ENCODE peak calls at places on chromosomes 2 and 18, in seven cellular contexts. One of them, this sample, is unnamed.

GRCh38 chr18:24317370-24317769 is 80.3 kb downstream of the OSBPL1A start:
- DNase-seq in breast epithelium: no peak
- DNase-seq in ovary: no peak
- DNase-seq in dorsolateral prefrontal cortex: no peak
- DNase-seq in right lobe of liver: no peak
- DNase-seq in RWPE1: no peak
- DNase-seq in astrocyte: no peak
- DNase-seq in this sample: no peak

GRCh38 chr2:62663443-62663842 is 42.1 kb upstream of the EHBP1 start:
- DNase-seq in breast epithelium: no peak
- DNase-seq in ovary: no peak
- DNase-seq in dorsolateral prefrontal cortex: no peak
- DNase-seq in right lobe of liver: no peak
- DNase-seq in RWPE1: no peak
- DNase-seq in astrocyte: peak; percentile 88
- DNase-seq in this sample: no peak

GRCh38 chr2:33275689-33276444 is 200.6 kb upstream of the RASGRP3 start:
- DNase-seq in breast epithelium: no peak
- DNase-seq in ovary: peak; percentile 70
- DNase-seq in dorsolateral prefrontal cortex: no peak
- DNase-seq in right lobe of liver: no peak
- DNase-seq in RWPE1: peak; percentile 87
- DNase-seq in astrocyte: peak; percentile 98
- DNase-seq in this sample: no peak

GRCh38 chr2:67156796-67157195 is 240.3 kb upstream of the ETAA1 start:
- DNase-seq in breast epithelium: no peak
- DNase-seq in ovary: no peak
- DNase-seq in dorsolateral prefrontal cortex: no peak
- DNase-seq in right lobe of liver: no peak
- DNase-seq in RWPE1: no peak
- DNase-seq in astrocyte: no peak
- DNase-seq in this sample: no peak

GRCh38 chr2:241007111-241007510 is 8.7 kb downstream of the SNED1 start:
- DNase-seq in breast epithelium: no peak
- DNase-seq in ovary: no peak
- DNase-seq in dorsolateral prefrontal cortex: no peak
- DNase-seq in right lobe of liver: no peak
- DNase-seq in RWPE1: no peak
- DNase-seq in astrocyte: no peak
- DNase-seq in this sample: no peak

GRCh38 chr2:196979976-196980375 is 53.5 kb upstream of the PGAP1 start:
- DNase-seq in breast epithelium: no peak
- DNase-seq in ovary: no peak
- DNase-seq in dorsolateral prefrontal cortex: no peak
- DNase-seq in right lobe of liver: no peak
- DNase-seq in RWPE1: no peak
- DNase-seq in astrocyte: no peak
- DNase-seq in this sample: no peak

GRCh38 chr2:211251016-211251415 is 694.6 kb downstream of the CPS1 start:
- DNase-seq in breast epithelium: no peak
- DNase-seq in ovary: no peak
- DNase-seq in dorsolateral prefrontal cortex: no peak
- DNase-seq in right lobe of liver: no peak
- DNase-seq in RWPE1: no peak
- DNase-seq in astrocyte: no peak
- DNase-seq in this sample: no peak

GRCh38 chr2:226579519-226579918 is 220.1 kb downstream of the IRS1 start:
- DNase-seq in breast epithelium: no peak
- DNase-seq in ovary: no peak
- DNase-seq in dorsolateral prefrontal cortex: no peak
- DNase-seq in right lobe of liver: no peak
- DNase-seq in RWPE1: no peak
- DNase-seq in astrocyte: no peak
- DNase-seq in this sample: no peak

GRCh38 chr2:199309973-199310372 is 147.8 kb downstream of the SATB2 start:
- DNase-seq in breast epithelium: no peak
- DNase-seq in ovary: no peak
- DNase-seq in dorsolateral prefrontal cortex: no peak
- DNase-seq in right lobe of liver: no peak
- DNase-seq in RWPE1: no peak
- DNase-seq in astrocyte: no peak
- DNase-seq in this sample: no peak

GRCh38 chr18:56739731-56740130 is 88.6 kb downstream of the WDR7 start:
- DNase-seq in breast epithelium: no peak
- DNase-seq in ovary: no peak
- DNase-seq in dorsolateral prefrontal cortex: no peak
- DNase-seq in right lobe of liver: no peak
- DNase-seq in RWPE1: no peak
- DNase-seq in astrocyte: no peak
- DNase-seq in this sample: no peak
- TF ChIP-seq CTCF in breast epithelium: no peak
- TF ChIP-seq CTCF in ovary: no peak
- TF ChIP-seq CTCF in dorsolateral prefrontal cortex: no peak
- TF ChIP-seq CTCF in right lobe of liver: no peak
- TF ChIP-seq CTCF in RWPE1: no peak
- TF ChIP-seq CTCF in astrocyte: no peak
- TF ChIP-seq CTCF in this sample: no peak

GRCh38 chr2:42425697-42426096 is 64.7 kb upstream of the COX7A2L start:
- DNase-seq in breast epithelium: no peak
- DNase-seq in ovary: no peak
- DNase-seq in dorsolateral prefrontal cortex: no peak
- DNase-seq in right lobe of liver: no peak
- DNase-seq in RWPE1: no peak
- DNase-seq in astrocyte: no peak
- DNase-seq in this sample: no peak

GRCh38 chr2:42421601-42422252 is 60.7 kb upstream of the COX7A2L start:
- DNase-seq in breast epithelium: no peak
- DNase-seq in ovary: no peak
- DNase-seq in dorsolateral prefrontal cortex: no peak
- DNase-seq in right lobe of liver: no peak
- DNase-seq in RWPE1: no peak
- DNase-seq in astrocyte: no peak
- DNase-seq in this sample: no peak

GRCh38 chr2:42424033-42424432 is 63.0 kb upstream of the COX7A2L start:
- DNase-seq in breast epithelium: no peak
- DNase-seq in ovary: peak; percentile 31
- DNase-seq in dorsolateral prefrontal cortex: no peak
- DNase-seq in right lobe of liver: no peak
- DNase-seq in RWPE1: no peak
- DNase-seq in astrocyte: peak; percentile 83
- DNase-seq in this sample: no peak

DNA sequence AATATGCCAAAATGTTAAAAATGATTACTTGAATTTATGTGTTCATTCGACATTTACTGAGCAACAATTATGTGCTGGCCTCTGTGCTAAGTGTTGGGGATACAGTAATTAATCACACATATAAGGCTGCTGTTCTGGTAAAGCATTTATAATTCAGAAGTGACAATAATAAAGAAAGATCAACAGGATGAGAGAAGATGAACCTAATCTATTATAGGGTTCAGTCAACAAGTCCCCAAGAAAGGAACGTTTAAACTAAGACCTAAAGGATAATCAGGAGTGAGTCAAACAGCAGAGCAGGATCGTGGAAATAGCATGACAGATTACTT is 60.1 kb upstream of the COX7A2L start:
- DNase-seq in breast epithelium: no peak
- DNase-seq in ovary: no peak
- DNase-seq in dorsolateral prefrontal cortex: no peak
- DNase-seq in right lobe of liver: no peak
- DNase-seq in RWPE1: no peak
- DNase-seq in astrocyte: no peak
- DNase-seq in this sample: no peak
- H3K27ac ChIP-seq in breast epithelium: no peak overlapping the region
- H3K27ac ChIP-seq in ovary: no peak overlapping the region
- H3K27ac ChIP-seq in dorsolateral prefrontal cortex: no peak overlapping the region
- H3K27ac ChIP-seq in right lobe of liver: no peak overlapping the region
- H3K27ac ChIP-seq in RWPE1: no peak overlapping the region
- H3K27ac ChIP-seq in astrocyte: peak overlapping the region; percentile 91
- H3K27ac ChIP-seq in this sample: no peak overlapping the region

DNA sequence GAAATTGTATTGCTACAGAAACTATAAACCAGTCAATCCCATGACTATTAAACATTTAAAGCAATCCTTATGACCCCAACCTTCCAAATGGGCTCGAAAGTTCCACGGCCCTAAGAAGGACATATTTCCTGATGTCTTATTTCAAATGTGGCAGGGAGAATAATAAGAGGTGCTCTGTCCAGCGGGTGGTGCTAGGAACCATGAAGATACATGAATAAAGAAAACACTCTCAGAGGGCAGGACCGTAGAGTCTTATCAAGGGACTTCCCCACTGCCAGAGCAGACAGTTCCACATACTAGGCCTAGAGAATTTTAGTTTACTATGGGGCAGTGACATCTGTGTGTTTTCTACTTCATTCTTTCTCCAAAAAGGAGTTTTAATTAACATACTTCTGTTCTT is 187.1 kb upstream of the PIK3C3 start:
- DNase-seq in breast epithelium: no peak
- DNase-seq in ovary: no peak
- DNase-seq in dorsolateral prefrontal cortex: no peak
- DNase-seq in right lobe of liver: no peak
- DNase-seq in RWPE1: peak; percentile 13
- DNase-seq in astrocyte: peak; percentile 36
- DNase-seq in this sample: no peak
- TF ChIP-seq CTCF in breast epithelium: no peak
- TF ChIP-seq CTCF in ovary: no peak
- TF ChIP-seq CTCF in dorsolateral prefrontal cortex: no peak
- TF ChIP-seq CTCF in right lobe of liver: no peak
- TF ChIP-seq CTCF in RWPE1: no peak
- TF ChIP-seq CTCF in astrocyte: peak; percentile 21
- TF ChIP-seq CTCF in this sample: no peak

GRCh38 chr2:12502759-12503158 is 214.0 kb upstream of the TRIB2 start:
- DNase-seq in breast epithelium: no peak
- DNase-seq in ovary: no peak
- DNase-seq in dorsolateral prefrontal cortex: no peak
- DNase-seq in right lobe of liver: no peak
- DNase-seq in RWPE1: no peak
- DNase-seq in astrocyte: peak; percentile 79
- DNase-seq in this sample: no peak

GRCh38 chr2:12498703-12499102 is 218.0 kb upstream of the TRIB2 start:
- DNase-seq in breast epithelium: no peak
- DNase-seq in ovary: no peak
- DNase-seq in dorsolateral prefrontal cortex: no peak
- DNase-seq in right lobe of liver: no peak
- DNase-seq in RWPE1: no peak
- DNase-seq in astrocyte: peak; percentile 55
- DNase-seq in this sample: no peak

GRCh38 chr2:12501469-12502147 is 215.1 kb upstream of the TRIB2 start:
- DNase-seq in breast epithelium: no peak
- DNase-seq in ovary: no peak
- DNase-seq in dorsolateral prefrontal cortex: no peak
- DNase-seq in right lobe of liver: no peak
- DNase-seq in RWPE1: no peak
- DNase-seq in astrocyte: no peak
- DNase-seq in this sample: no peak

GRCh38 chr2:12498286-12498685 is 218.4 kb upstream of the TRIB2 start:
- DNase-seq in breast epithelium: no peak
- DNase-seq in ovary: no peak
- DNase-seq in dorsolateral prefrontal cortex: no peak
- DNase-seq in right lobe of liver: no peak
- DNase-seq in RWPE1: no peak
- DNase-seq in astrocyte: no peak
- DNase-seq in this sample: no peak

GRCh38 chr2:12500899-12501298 is 215.8 kb upstream of the TRIB2 start:
- DNase-seq in breast epithelium: no peak
- DNase-seq in ovary: no peak
- DNase-seq in dorsolateral prefrontal cortex: no peak
- DNase-seq in right lobe of liver: no peak
- DNase-seq in RWPE1: no peak
- DNase-seq in astrocyte: no peak
- DNase-seq in this sample: no peak
- H3K27ac ChIP-seq in breast epithelium: no peak overlapping the region
- H3K27ac ChIP-seq in ovary: no peak overlapping the region
- H3K27ac ChIP-seq in dorsolateral prefrontal cortex: no peak overlapping the region
- H3K27ac ChIP-seq in right lobe of liver: no peak overlapping the region
- H3K27ac ChIP-seq in RWPE1: no peak overlapping the region
- H3K27ac ChIP-seq in astrocyte: no peak overlapping the region
- H3K27ac ChIP-seq in this sample: peak overlapping the region; percentile 87

GRCh38 chr2:239275037-239275685 is 125.7 kb downstream of the HDAC4 start:
- DNase-seq in breast epithelium: peak; percentile 64
- DNase-seq in ovary: peak; percentile 49
- DNase-seq in dorsolateral prefrontal cortex: peak; percentile 72
- DNase-seq in right lobe of liver: no peak
- DNase-seq in RWPE1: peak; percentile 92
- DNase-seq in astrocyte: peak; percentile 97
- DNase-seq in this sample: peak; percentile 74
- TF ChIP-seq CTCF in breast epithelium: no peak
- TF ChIP-seq CTCF in ovary: no peak
- TF ChIP-seq CTCF in dorsolateral prefrontal cortex: no peak
- TF ChIP-seq CTCF in right lobe of liver: no peak
- TF ChIP-seq CTCF in RWPE1: no peak
- TF ChIP-seq CTCF in astrocyte: no peak
- TF ChIP-seq CTCF in this sample: no peak

GRCh38 chr2:2848198-2848597 is 517.1 kb upstream of the MYT1L start:
- DNase-seq in breast epithelium: no peak
- DNase-seq in ovary: no peak
- DNase-seq in dorsolateral prefrontal cortex: no peak
- DNase-seq in right lobe of liver: no peak
- DNase-seq in RWPE1: no peak
- DNase-seq in astrocyte: no peak
- DNase-seq in this sample: no peak

GRCh38 chr2:2848621-2849443 is 517.8 kb upstream of the MYT1L start:
- DNase-seq in breast epithelium: no peak
- DNase-seq in ovary: no peak
- DNase-seq in dorsolateral prefrontal cortex: peak; percentile 42
- DNase-seq in right lobe of liver: no peak
- DNase-seq in RWPE1: no peak
- DNase-seq in astrocyte: no peak
- DNase-seq in this sample: no peak

GRCh38 chr2:2845796-2846315 is 514.8 kb upstream of the MYT1L start:
- DNase-seq in breast epithelium: no peak
- DNase-seq in ovary: no peak
- DNase-seq in dorsolateral prefrontal cortex: peak; percentile 35
- DNase-seq in right lobe of liver: no peak
- DNase-seq in RWPE1: no peak
- DNase-seq in astrocyte: no peak
- DNase-seq in this sample: no peak

GRCh38 chr2:2846379-2847130 is 515.5 kb upstream of the MYT1L start:
- DNase-seq in breast epithelium: no peak
- DNase-seq in ovary: peak; percentile 27
- DNase-seq in dorsolateral prefrontal cortex: peak; percentile 65
- DNase-seq in right lobe of liver: no peak
- DNase-seq in RWPE1: peak; percentile 24
- DNase-seq in astrocyte: no peak
- DNase-seq in this sample: peak; percentile 33

GRCh38 chr2:2847131-2847740 is 516.2 kb upstream of the MYT1L start:
- DNase-seq in breast epithelium: no peak
- DNase-seq in ovary: no peak
- DNase-seq in dorsolateral prefrontal cortex: peak; percentile 42
- DNase-seq in right lobe of liver: no peak
- DNase-seq in RWPE1: no peak
- DNase-seq in astrocyte: no peak
- DNase-seq in this sample: no peak
- H3K27ac ChIP-seq in breast epithelium: no peak overlapping the region
- H3K27ac ChIP-seq in ovary: no peak overlapping the region
- H3K27ac ChIP-seq in dorsolateral prefrontal cortex: peak overlapping the region; percentile 71
- H3K27ac ChIP-seq in right lobe of liver: no peak overlapping the region
- H3K27ac ChIP-seq in RWPE1: peak overlapping the region; percentile 38
- H3K27ac ChIP-seq in astrocyte: no peak overlapping the region
- H3K27ac ChIP-seq in this sample: no peak overlapping the region

GRCh38 chr2:11829947-11830707 is 83.7 kb downstream of the LPIN1 start:
- DNase-seq in breast epithelium: peak; percentile 68
- DNase-seq in ovary: peak; percentile 66
- DNase-seq in dorsolateral prefrontal cortex: peak; percentile 73
- DNase-seq in right lobe of liver: peak; percentile 63
- DNase-seq in RWPE1: peak; percentile 97
- DNase-seq in astrocyte: peak; percentile 99
- DNase-seq in this sample: peak; percentile 73
- TF ChIP-seq CTCF in breast epithelium: no peak
- TF ChIP-seq CTCF in ovary: no peak
- TF ChIP-seq CTCF in dorsolateral prefrontal cortex: peak; percentile 45
- TF ChIP-seq CTCF in right lobe of liver: no peak
- TF ChIP-seq CTCF in RWPE1: peak; percentile 69
- TF ChIP-seq CTCF in astrocyte: peak; percentile 32
- TF ChIP-seq CTCF in this sample: no peak

This sample was measured in lung.